ENCODE peak calls at places on chromosome 1, in four cellular contexts. N is tibial nerve, I is A549, A is IMR-90. E is an unnamed sample.

GRCh38 chr1:76086597-76086996 is 12.1 kb downstream of the ST6GALNAC3 start:
- DNase-seq in N (no peak), I (no peak), A (no peak), E (no peak)

GRCh38 chr1:244272471-244273261 is 179.0 kb downstream of the ADSS2 start:
- DNase-seq in N (peak; percentile 75), I (peak; percentile 92), A (peak; percentile 92), E (peak; percentile 75)

GRCh38 chr1:3067671-3068399 is 1.2 kb upstream of the PRDM16 start:
- DNase-seq in N (no peak), I (no peak), A (no peak), E (no peak)

GRCh38 chr1:34188985-34189384 is 12.3 kb downstream of the C1orf94 start:
- DNase-seq in N (no peak), I (no peak), A (no peak), E (no peak)

GRCh38 chr1:17335821-17336718 is 28.1 kb downstream of the PADI4 start:
- DNase-seq in N (peak; percentile 45), I (peak; percentile 56), A (peak; percentile 41), E (no peak)

GRCh38 chr1:112637257-112638108 is 17.9 kb downstream of the CAPZA1 start:
- DNase-seq in N (no peak), I (peak; percentile 40), A (peak; percentile 37), E (no peak)

GRCh38 chr1:74673351-74674111 is at the start of gene ERICH3:
- DNase-seq in N (no peak), I (no peak), A (no peak), E (no peak)

GRCh38 chr1:216926681-216927080 is 203.5 kb upstream of the ESRRG start:
- DNase-seq in N (no peak), I (no peak), A (no peak), E (no peak)

GRCh38 chr1:156652992-156653355 is 11.1 kb downstream of the BCAN start:
- DNase-seq in N (no peak), I (no peak), A (no peak), E (no peak)

GRCh38 chr1:226609836-226610455 is 61.4 kb downstream of the STUM start:
- DNase-seq in N (peak; percentile 62), I (no peak), A (no peak), E (peak; percentile 64)

GRCh38 chr1:111510003-111510380 is 6.6 kb upstream of the ADORA3 start:
- DNase-seq in N (no peak), I (no peak), A (no peak), E (peak; percentile 64)
- H3K27ac ChIP-seq in N (peak overlapping the region; percentile 97), I (no peak overlapping the region), A (no peak overlapping the region), E (peak overlapping the region; percentile 93)

GRCh38 chr1:212514056-212514614 is 81.4 kb downstream of the NENF start:
- DNase-seq in N (peak; percentile 25), I (peak; percentile 80), A (peak; percentile 65), E (no peak)
- TF ChIP-seq CTCF in N (no peak), I (no peak), A (no peak), E (no peak)

DNA sequence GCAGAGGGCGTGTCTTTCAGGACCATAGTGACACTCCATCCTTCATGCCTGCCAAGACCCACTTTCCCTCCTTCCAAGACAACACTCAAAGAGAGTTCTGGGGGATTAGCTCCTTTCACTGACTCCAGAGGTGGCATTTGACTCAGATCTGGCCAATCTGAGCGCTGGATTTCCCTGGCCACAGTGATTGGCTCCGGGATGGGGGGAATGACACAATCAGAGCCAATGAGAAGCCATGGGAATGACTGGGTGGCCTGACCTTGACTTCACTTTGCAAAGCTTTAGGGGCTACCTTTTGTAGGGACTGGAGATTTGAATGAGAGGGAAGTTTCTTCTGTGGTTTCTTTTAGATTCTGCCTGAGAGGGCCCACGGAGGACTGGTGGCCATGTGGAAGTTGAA is 26.9 kb upstream of the WNT4 start:
- DNase-seq in N (no peak), I (no peak), A (no peak), E (no peak)
- TF ChIP-seq POLR2A in N (no peak), I (no peak), A (no peak), E (no peak)

GRCh38 chr1:24409535-24409934 is 4.0 kb downstream of the STPG1 start:
- DNase-seq in N (no peak), I (peak; percentile 60), A (peak; percentile 90), E (no peak)

GRCh38 chr1:24400065-24400464 is 13.5 kb downstream of the STPG1 start:
- DNase-seq in N (no peak), I (no peak), A (peak; percentile 73), E (no peak)

GRCh38 chr1:24406783-24407182 is 6.8 kb downstream of the STPG1 start:
- DNase-seq in N (no peak), I (no peak), A (no peak), E (no peak)

GRCh38 chr1:24403806-24404205 is 9.8 kb downstream of the STPG1 start:
- DNase-seq in N (no peak), I (no peak), A (no peak), E (no peak)
- H3K27ac ChIP-seq in N (no peak overlapping the region), I (no peak overlapping the region), A (no peak overlapping the region), E (no peak overlapping the region)